ENCODE peak calls at places on chromosomes 6 and 20, in four cellular contexts. T is fibroblast of lung; D is central memory CD4-positive, alpha-beta T cell; C is right lobe of liver. V is an unnamed sample.

GRCh38 chr6:145705561-145705960 is 29.8 kb downstream of the EPM2A start:
- DNase-seq in T (peak; percentile 46), D (no peak), C (no peak), V (no peak)

GRCh38 chr6:30061766-30062458 is 847 bp downstream of the POLR1H start:
- DNase-seq in T (peak; percentile 32), D (peak; percentile 56), C (no peak), V (no peak)

GRCh38 chr20:59322813-59323469 is 22.5 kb downstream of the EDN3 start:
- DNase-seq in T (no peak), D (no peak), C (no peak), V (no peak)

GRCh38 chr6:17957904-17958303 is 29.5 kb downstream of the KIF13A start:
- DNase-seq in T (no peak), D (no peak), C (no peak), V (no peak)

GRCh38 chr6:37049990-37050853 is 44.8 kb downstream of the FGD2 start:
- DNase-seq in T (no peak), D (peak; percentile 58), C (peak; percentile 80), V (no peak)

GRCh38 chr20:25059866-25060465 is 2.0 kb upstream of the ACSS1 start:
- DNase-seq in T (no peak), D (no peak), C (no peak), V (no peak)

GRCh38 chr6:138297761-138298298 is 79.5 kb upstream of the PBOV1 start:
- DNase-seq in T (no peak), D (no peak), C (no peak), V (no peak)

GRCh38 chr6:26521485-26522391 is 16.4 kb upstream of the HMGN4 start:
- DNase-seq in T (peak; percentile 79), D (peak; percentile 64), C (peak; percentile 84), V (peak; percentile 77)

GRCh38 chr20:1272368-1273155 is 6.5 kb downstream of the SNPH start:
- DNase-seq in T (no peak), D (no peak), C (no peak), V (no peak)

GRCh38 chr20:5041433-5041832 is 40.1 kb upstream of the SLC23A2 start:
- DNase-seq in T (peak; percentile 25), D (no peak), C (no peak), V (no peak)

GRCh38 chr6:122681715-122682114 is 71.5 kb downstream of the PKIB start:
- DNase-seq in T (no peak), D (no peak), C (no peak), V (no peak)

GRCh38 chr6:25017486-25017885 is 81.7 kb upstream of the RIPOR2 start:
- DNase-seq in T (no peak), D (no peak), C (no peak), V (no peak)